ENCODE peak calls at places on chromosomes 5 and 9, in ten cellular contexts. P is NCI-H460; K is renal cortical epithelial cell; M is testis; B is progenitor cell of endocrine pancreas; T is stimulated activated CD4-positive, alpha-beta T cell treated with anti-CD3 and anti-CD28 coated beads, Interleukin-1b, Interleukin-23, amount 100 ng/mL, for 24 hours; S is activated CD4-positive, alpha-beta T cell treated with anti-CD3 and anti-CD28 coated beads, Interleukin-2, amount 10 ng/mL, durations not matched to agents 7 days and 5 days; R is brain microvascular endothelial cell; C is C1 segment of cervical spinal cord; V is NCI-H1694. F is an unnamed sample.

GRCh38 chr9:114474425-114474824 is 30.8 kb downstream of the WHRN start:
- DNase-seq in P (no peak), K (no peak), M (no peak), B (no peak), T (no peak), S (no peak), R (no peak), C (no peak), V (no peak), F (no peak)

GRCh38 chr5:91219141-91219802 is 163.8 kb downstream of the ARRDC3 start:
- DNase-seq in P (peak), K (peak), M (peak), B (no peak), T (no peak), S (no peak), R (peak), C (peak), V (no peak), F (no peak)

GRCh38 chr9:87753313-87753712 is 27.4 kb downstream of the CTSL start:
- DNase-seq in P (no peak), K (no peak), M (no peak), B (no peak), T (no peak), S (no peak), R (no peak), C (no peak), V (no peak), F (no peak)

GRCh38 chr9:71916834-71917534 is 5.5 kb downstream of the C9orf85 start:
- DNase-seq in P (no peak), K (no peak), M (no peak), B (no peak), T (no peak), S (no peak), R (no peak), C (no peak), V (no peak), F (no peak)

GRCh38 chr9:134059188-134059641 is 8.6 kb downstream of the BRD3 start:
- DNase-seq in P (no peak), K (no peak), M (no peak), B (peak), T (no peak), S (no peak), R (no peak), C (no peak), V (no peak), F (no peak)

GRCh38 chr9:131804826-131805225 is 65.0 kb upstream of the RAPGEF1 start:
- DNase-seq in P (no peak), K (no peak), M (no peak), B (no peak), T (no peak), S (no peak), R (no peak), C (no peak), V (no peak), F (no peak)

GRCh38 chr5:77845273-77845646 is 69.1 kb upstream of the TBCA start:
- DNase-seq in P (no peak), K (no peak), M (no peak), B (no peak), T (no peak), S (no peak), R (no peak), C (no peak), V (no peak), F (no peak)

GRCh38 chr5:100505984-100506670 is 29.0 kb upstream of the FAM174A start:
- DNase-seq in P (peak), K (peak), M (no peak), B (no peak), T (no peak), S (no peak), R (peak), C (no peak), V (no peak), F (no peak)

GRCh38 chr5:149403923-149404745 is 25.0 kb upstream of the IL17B start:
- DNase-seq in P (no peak), K (no peak), M (no peak), B (no peak), T (no peak), S (no peak), R (peak), C (no peak), V (no peak), F (no peak)

GRCh38 chr9:95670122-95670521 is 153.4 kb upstream of the PTCH1 start:
- DNase-seq in P (no peak), K (no peak), M (no peak), B (no peak), T (no peak), S (no peak), R (no peak), C (no peak), V (no peak), F (peak)

GRCh38 chr9:128702949-128703615 is 779 bp downstream of the PKN3 start:
- DNase-seq in P (no peak), K (no peak), M (peak), B (no peak), T (no peak), S (peak), R (no peak), C (no peak), V (peak), F (peak)

GRCh38 chr5:173522518-173522917 is 93.9 kb downstream of the BOD1 start:
- DNase-seq in P (no peak), K (no peak), M (no peak), B (no peak), T (no peak), S (no peak), R (no peak), C (no peak), V (no peak), F (no peak)

GRCh38 chr9:91298304-91298703 is 63.4 kb downstream of the AUH start:
- DNase-seq in P (no peak), K (peak), M (no peak), B (no peak), T (no peak), S (no peak), R (peak), C (no peak), V (no peak), F (no peak)